ENCODE peak calls at places on chromosomes 11 and 22, in eight cellular contexts. M is adrenal gland, I is fibroblast of the aortic adventitia, P is fibroblast of mammary gland, R is foreskin fibroblast, X is HFF-Myc, Z is mesothelial cell of epicardium, F is AG10803. A is an unnamed sample.

GRCh38 chr11:34044664-34045485 is 6.7 kb upstream of the CAPRIN1 start:
- DNase-seq in M (no peak), I (peak), P (peak), R (peak), X (peak), Z (peak), F (peak), A (no peak)

GRCh38 chr11:97022942-97023341 is 633.1 kb downstream of the JRKL start:
- DNase-seq in M (no peak), I (no peak), P (no peak), R (no peak), X (no peak), Z (no peak), F (no peak), A (no peak)

GRCh38 chr11:74023291-74023690 is 14.4 kb upstream of the UCP3 start:
- DNase-seq in M (no peak), I (no peak), P (no peak), R (no peak), X (no peak), Z (no peak), F (no peak), A (no peak)

GRCh38 chr11:104665631-104666030 is 232.6 kb downstream of the CASP12 start:
- DNase-seq in M (no peak), I (peak), P (peak), R (peak), X (no peak), Z (no peak), F (peak), A (no peak)

GRCh38 chr22:32985899-32986772 is 72.0 kb downstream of the SYN3 start:
- DNase-seq in M (peak), I (peak), P (peak), R (peak), X (peak), Z (peak), F (peak), A (peak)

GRCh38 chr11:45904309-45904915 is 2.7 kb downstream of the FREY1 start:
- DNase-seq in M (no peak), I (no peak), P (no peak), R (no peak), X (no peak), Z (no peak), F (no peak), A (no peak)

GRCh38 chr22:37314315-37315046 is 32.2 kb downstream of the CYTH4 start:
- DNase-seq in M (no peak), I (no peak), P (no peak), R (no peak), X (no peak), Z (no peak), F (no peak), A (no peak)

GRCh38 chr22:46455453-46455852 is 82.0 kb downstream of the CELSR1 start:
- DNase-seq in M (no peak), I (no peak), P (no peak), R (no peak), X (no peak), Z (no peak), F (no peak), A (no peak)

GRCh38 chr11:48085688-48086087 is 105.3 kb downstream of the PTPRJ start:
- DNase-seq in M (no peak), I (no peak), P (no peak), R (no peak), X (no peak), Z (no peak), F (no peak), A (no peak)

GRCh38 chr11:79312591-79313267 is 128.1 kb downstream of the TENM4 start:
- DNase-seq in M (no peak), I (peak), P (peak), R (no peak), X (no peak), Z (no peak), F (peak), A (no peak)

GRCh38 chr11:30422389-30422788 is 99.5 kb downstream of the ARL14EP start:
- DNase-seq in M (no peak), I (no peak), P (no peak), R (no peak), X (no peak), Z (no peak), F (no peak), A (no peak)

GRCh38 chr11:95445746-95446333 is 214.8 kb upstream of the SESN3 start:
- DNase-seq in M (no peak), I (no peak), P (no peak), R (no peak), X (no peak), Z (no peak), F (peak), A (no peak)

GRCh38 chr11:76628408-76628947 is 42.1 kb downstream of the LRRC32 start:
- DNase-seq in M (peak), I (no peak), P (no peak), R (no peak), X (no peak), Z (no peak), F (no peak), A (no peak)

GRCh38 chr11:64878223-64878493 is 263 bp downstream of the EHD1 start:
- DNase-seq in M (no peak), I (no peak), P (no peak), R (no peak), X (no peak), Z (no peak), F (no peak), A (no peak)

GRCh38 chr11:64880240-64881001 is 2.0 kb upstream of the EHD1 start:
- DNase-seq in M (no peak), I (no peak), P (no peak), R (no peak), X (no peak), Z (no peak), F (no peak), A (no peak)

GRCh38 chr11:64879226-64879900 is 942 bp upstream of the EHD1 start:
- DNase-seq in M (no peak), I (no peak), P (no peak), R (no peak), X (no peak), Z (no peak), F (no peak), A (no peak)

GRCh38 chr11:64877390-64878222 is 815 bp downstream of the EHD1 start:
- DNase-seq in M (no peak), I (no peak), P (no peak), R (no peak), X (no peak), Z (no peak), F (no peak), A (no peak)

GRCh38 chr11:64878494-64879225 is at the start of gene EHD1:
- DNase-seq in M (peak), I (peak), P (peak), R (peak), X (peak), Z (peak), F (peak), A (peak)
- TF ChIP-seq CTCF in M (peak), I (peak), P (no peak), R (peak), X (peak), Z (peak), F (peak), A (no peak)

GRCh38 chr11:109864161-109864661 is 229.0 kb upstream of the ZC3H12C start:
- DNase-seq in M (no peak), I (no peak), P (no peak), R (no peak), X (no peak), Z (no peak), F (peak), A (no peak)

GRCh38 chr11:109864834-109865557 is 228.2 kb upstream of the ZC3H12C start:
- DNase-seq in M (no peak), I (peak), P (peak), R (peak), X (no peak), Z (no peak), F (peak), A (no peak)

GRCh38 chr11:109867784-109868183 is 225.4 kb upstream of the ZC3H12C start:
- DNase-seq in M (no peak), I (no peak), P (no peak), R (no peak), X (no peak), Z (no peak), F (no peak), A (no peak)

GRCh38 chr11:109862808-109863207 is 230.4 kb upstream of the ZC3H12C start:
- DNase-seq in M (no peak), I (peak), P (no peak), R (no peak), X (no peak), Z (no peak), F (peak), A (no peak)

DNA sequence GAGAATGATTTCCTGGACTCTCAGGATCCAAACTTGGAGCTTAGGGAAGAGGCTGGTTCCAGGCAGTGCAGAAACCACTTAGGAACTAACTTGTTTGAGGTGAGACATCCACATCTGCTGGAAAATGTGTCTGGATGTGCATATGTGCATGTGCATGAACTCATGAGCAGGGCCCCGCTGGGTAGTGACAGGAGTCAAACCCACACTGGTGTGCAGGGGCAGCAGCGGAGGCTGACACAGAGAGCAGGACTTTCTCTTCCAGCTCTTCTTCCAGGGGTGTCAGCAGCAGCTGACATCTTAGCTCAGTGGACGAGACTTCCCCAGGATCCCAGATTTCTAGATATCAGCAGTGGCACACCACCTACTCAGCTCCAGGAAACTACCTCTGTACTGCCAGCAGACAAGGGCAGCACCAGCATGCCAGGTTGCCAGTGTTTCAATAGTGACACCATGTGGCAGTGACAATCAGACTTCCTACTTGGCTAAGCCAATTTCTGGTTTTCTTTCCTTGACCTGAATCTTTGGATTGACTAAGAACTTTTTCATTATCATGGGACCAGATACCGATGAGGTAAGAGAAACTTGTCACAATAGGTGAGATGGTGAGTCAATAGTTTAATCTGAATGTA is 227.5 kb upstream of the ZC3H12C start:
- DNase-seq in M (peak), I (no peak), P (no peak), R (no peak), X (no peak), Z (no peak), F (no peak), A (no peak)
- TF ChIP-seq CTCF in M (no peak), I (no peak), P (no peak), R (no peak), X (no peak), Z (no peak), F (peak), A (no peak)

DNA sequence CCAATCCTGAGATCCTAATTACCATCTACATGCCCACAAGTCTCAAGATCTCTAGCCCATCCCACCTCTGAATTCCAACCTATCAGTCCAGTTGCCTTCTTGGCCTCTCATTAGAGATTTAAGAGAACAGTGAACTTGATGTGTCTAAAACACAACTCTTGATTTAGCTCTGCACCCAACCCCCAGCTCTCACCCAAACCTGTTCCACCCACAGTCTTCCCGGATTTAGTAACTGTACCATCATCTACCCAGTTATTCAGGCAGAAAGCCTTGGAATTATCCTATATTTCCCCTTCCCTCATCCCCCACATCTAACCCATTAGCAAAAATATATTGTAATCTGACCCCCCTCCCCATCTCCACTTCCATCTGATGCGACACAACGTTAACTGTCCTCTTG is 24.0 kb upstream of the YWHAH start:
- DNase-seq in M (no peak), I (no peak), P (no peak), R (no peak), X (no peak), Z (no peak), F (no peak), A (no peak)
- TF ChIP-seq CTCF in M (no peak), I (no peak), P (no peak), R (no peak), X (no peak), Z (no peak), F (no peak), A (no peak)

DNA sequence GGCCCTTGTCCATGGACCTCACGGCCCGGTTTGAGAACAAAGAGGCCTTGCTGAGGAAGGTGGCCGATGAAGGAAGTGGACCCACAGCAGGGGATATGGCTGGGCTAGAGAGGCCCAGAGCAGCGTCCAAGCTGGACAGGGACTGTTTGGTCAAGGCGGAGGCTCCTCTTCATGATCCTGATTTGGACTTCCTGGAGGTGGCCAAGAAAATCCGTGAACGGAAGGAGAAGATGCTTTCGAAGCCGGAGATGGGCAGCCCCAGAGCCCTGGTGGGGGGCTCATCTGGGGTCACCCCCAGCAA is 76.3 kb downstream of the KIAA1671 start:
- DNase-seq in M (no peak), I (no peak), P (no peak), R (no peak), X (no peak), Z (no peak), F (no peak), A (no peak)
- TF ChIP-seq CTCF in M (no peak), I (no peak), P (no peak), R (no peak), X (no peak), Z (no peak), F (no peak), A (no peak)

GRCh38 chr22:41562461-41562860 is 1.7 kb downstream of the CSDC2 start:
- DNase-seq in M (no peak), I (no peak), P (no peak), R (no peak), X (no peak), Z (no peak), F (no peak), A (no peak)
- TF ChIP-seq CTCF in M (no peak), I (no peak), P (no peak), R (no peak), X (no peak), Z (no peak), F (no peak), A (no peak)

GRCh38 chr11:83087035-83087434 is 15.3 kb upstream of the RAB30 start:
- DNase-seq in M (no peak), I (peak), P (peak), R (no peak), X (no peak), Z (no peak), F (no peak), A (no peak)
- TF ChIP-seq CTCF in M (peak), I (peak), P (peak), R (no peak), X (no peak), Z (no peak), F (no peak), A (no peak)

DNA sequence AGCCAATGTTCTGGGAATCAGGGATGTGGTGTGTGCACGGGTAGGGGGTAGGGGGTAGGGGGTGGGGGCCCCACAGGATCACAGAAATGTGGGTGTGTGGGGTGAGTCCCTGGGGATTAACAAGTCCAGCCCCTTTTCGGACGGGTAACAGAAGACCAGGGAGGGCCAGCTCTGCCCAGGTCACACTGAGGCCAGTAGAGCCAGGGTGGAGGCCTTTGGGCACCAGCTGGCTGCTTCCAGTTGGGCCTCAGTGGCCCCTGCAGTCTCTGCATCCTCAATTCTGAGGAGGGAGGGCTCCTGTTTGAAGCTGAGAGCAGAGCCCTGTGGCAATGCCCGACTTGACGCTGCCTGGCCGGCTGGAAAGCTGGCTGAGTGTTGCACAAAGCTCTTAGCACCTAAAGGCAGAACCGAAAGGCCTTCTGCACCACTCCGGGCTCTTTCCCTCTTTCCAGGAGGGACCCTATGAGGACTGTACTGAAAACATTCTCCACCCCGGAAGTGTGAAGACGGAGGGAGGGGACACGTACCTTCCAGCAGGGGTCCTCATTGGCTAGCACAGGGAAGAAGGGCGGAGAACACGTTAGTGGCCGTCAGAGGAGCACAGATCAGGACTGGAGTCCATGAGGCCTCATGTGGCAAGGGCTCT is 120.4 kb downstream of the PHF21B start:
- DNase-seq in M (no peak), I (no peak), P (no peak), R (no peak), X (peak), Z (no peak), F (no peak), A (no peak)
- TF ChIP-seq CTCF in M (no peak), I (no peak), P (no peak), R (no peak), X (peak), Z (no peak), F (no peak), A (no peak)

GRCh38 chr11:43925932-43926505 is 16.4 kb upstream of the C11orf96 start:
- DNase-seq in M (no peak), I (no peak), P (no peak), R (no peak), X (no peak), Z (no peak), F (no peak), A (no peak)

GRCh38 chr11:43922974-43923326 is 19.5 kb upstream of the C11orf96 start:
- DNase-seq in M (peak), I (no peak), P (no peak), R (no peak), X (no peak), Z (no peak), F (no peak), A (no peak)

GRCh38 chr11:43923327-43924111 is 18.9 kb upstream of the C11orf96 start:
- DNase-seq in M (peak), I (peak), P (peak), R (peak), X (no peak), Z (no peak), F (no peak), A (no peak)

GRCh38 chr11:43925063-43925931 is 17.1 kb upstream of the C11orf96 start:
- DNase-seq in M (no peak), I (no peak), P (no peak), R (no peak), X (no peak), Z (no peak), F (no peak), A (no peak)

DNA sequence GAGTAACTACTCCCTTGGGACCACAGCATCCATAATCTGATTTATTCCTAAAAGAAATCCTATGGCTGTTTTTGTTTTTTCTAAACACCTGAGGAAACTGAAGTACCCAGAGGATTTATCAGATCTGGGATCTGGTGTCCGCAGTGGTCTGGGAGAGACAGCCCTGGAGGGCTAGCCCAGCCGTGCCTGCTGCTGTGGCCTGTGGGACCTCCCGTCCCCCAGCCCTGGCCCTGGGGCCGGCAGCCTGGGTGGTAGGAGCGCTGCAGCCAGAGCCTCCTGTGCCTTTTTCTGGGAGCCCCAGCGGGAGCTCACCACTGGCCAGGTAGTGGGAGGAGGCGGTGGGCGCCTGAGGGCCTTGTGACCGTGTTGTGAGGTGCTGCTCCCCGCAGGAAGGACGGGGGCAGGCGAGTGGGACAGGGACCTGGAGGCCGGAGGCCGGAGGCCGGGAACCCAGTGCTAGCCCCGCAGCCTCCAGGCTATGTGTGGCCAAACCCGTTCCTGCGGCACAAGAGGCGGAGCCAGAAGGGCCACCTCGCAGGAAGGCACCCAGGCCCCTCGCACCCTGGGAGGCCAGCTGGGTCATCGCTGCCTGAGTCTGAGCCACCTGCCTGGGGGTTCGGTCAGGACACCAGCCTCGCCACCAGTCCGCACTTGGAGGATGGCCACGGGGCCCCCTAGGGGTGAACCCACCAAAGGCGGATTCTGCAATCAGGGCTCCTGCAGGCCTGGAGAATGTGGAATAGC is 18.2 kb upstream of the C11orf96 start:
- DNase-seq in M (no peak), I (no peak), P (no peak), R (no peak), X (no peak), Z (no peak), F (no peak), A (no peak)
- TF ChIP-seq CTCF in M (no peak), I (no peak), P (no peak), R (peak), X (peak), Z (no peak), F (no peak), A (no peak)

GRCh38 chr22:21624120-21624879 is 5.5 kb downstream of the YDJC start:
- DNase-seq in M (no peak), I (peak), P (peak), R (peak), X (no peak), Z (no peak), F (no peak), A (no peak)
- TF ChIP-seq CTCF in M (peak), I (peak), P (peak), R (peak), X (peak), Z (no peak), F (peak), A (no peak)

GRCh38 chr22:20569059-20570058 is 61.9 kb downstream of the MED15 start:
- DNase-seq in M (peak), I (peak), P (peak), R (peak), X (peak), Z (peak), F (peak), A (no peak)

GRCh38 chr22:20568502-20569058 is 61.2 kb downstream of the MED15 start:
- DNase-seq in M (no peak), I (no peak), P (no peak), R (no peak), X (no peak), Z (no peak), F (no peak), A (no peak)

GRCh38 chr22:20567371-20567847 is 60.0 kb downstream of the MED15 start:
- DNase-seq in M (no peak), I (peak), P (peak), R (peak), X (no peak), Z (no peak), F (peak), A (no peak)

GRCh38 chr22:20566420-20567260 is 59.2 kb downstream of the MED15 start:
- DNase-seq in M (peak), I (peak), P (peak), R (peak), X (no peak), Z (no peak), F (peak), A (no peak)

GRCh38 chr22:20567993-20568417 is 60.6 kb downstream of the MED15 start:
- DNase-seq in M (no peak), I (peak), P (peak), R (peak), X (no peak), Z (no peak), F (peak), A (no peak)
- TF ChIP-seq CTCF in M (peak), I (peak), P (peak), R (peak), X (peak), Z (no peak), F (peak), A (no peak)

A was measured in omental fat pad.